ENCODE peak calls at places on chromosomes 5 and 9, in five cellular contexts. U is stromal cell of bone marrow, V is hepatocyte, L is RWPE1, R is fibroblast of pulmonary artery. N is an unnamed sample.

GRCh38 chr5:80659111-80659510 is 4.3 kb upstream of the DHFR start:
- DNase-seq in U (peak; percentile 7), V (no peak), L (no peak), R (peak; percentile 4), N (no peak)

GRCh38 chr5:149599375-149599774 is 18.1 kb downstream of the ARHGEF37 start:
- DNase-seq in U (no peak), V (no peak), L (no peak), R (no peak), N (no peak)

GRCh38 chr5:68369436-68370125 is 154.0 kb downstream of the PIK3R1 start:
- DNase-seq in U (no peak), V (no peak), L (no peak), R (no peak), N (no peak)

GRCh38 chr5:133552925-133553525 is 59.3 kb downstream of the FSTL4 start:
- DNase-seq in U (no peak), V (peak; percentile 73), L (peak; percentile 79), R (peak; percentile 49), N (peak; percentile 65)

GRCh38 chr5:77171141-77171910 is 39.2 kb upstream of the PDE8B start:
- DNase-seq in U (no peak), V (no peak), L (no peak), R (no peak), N (no peak)

GRCh38 chr9:129761901-129762359 is 9.1 kb upstream of the PTGES start:
- DNase-seq in U (peak; percentile 75), V (no peak), L (no peak), R (peak; percentile 82), N (peak; percentile 46)

GRCh38 chr5:147567917-147568598 is 58.2 kb upstream of the DPYSL3 start:
- DNase-seq in U (no peak), V (no peak), L (peak; percentile 35), R (peak; percentile 67), N (peak; percentile 28)

GRCh38 chr5:74326571-74327338 is 313.8 kb downstream of the ENC1 start:
- DNase-seq in U (peak; percentile 23), V (peak; percentile 92), L (peak; percentile 92), R (peak; percentile 92), N (peak; percentile 99)

GRCh38 chr5:154823605-154824004 is 26.8 kb downstream of the FAXDC2 start:
- DNase-seq in U (no peak), V (no peak), L (no peak), R (no peak), N (no peak)

GRCh38 chr5:8756498-8757084 is 789.3 kb downstream of the SEMA5A start:
- DNase-seq in U (peak; percentile 26), V (peak; percentile 52), L (peak; percentile 29), R (peak; percentile 78), N (peak; percentile 27)

GRCh38 chr9:21761309-21761901 is 41.0 kb upstream of the MTAP start:
- DNase-seq in U (no peak), V (no peak), L (no peak), R (no peak), N (no peak)

GRCh38 chr5:9831823-9832222 is 201.7 kb upstream of the TAS2R1 start:
- DNase-seq in U (no peak), V (peak; percentile 21), L (no peak), R (peak; percentile 20), N (no peak)

GRCh38 chr5:111512026-111512405 is 319 bp downstream of the STARD4 start:
- DNase-seq in U (no peak), V (peak; percentile 56), L (peak; percentile 67), R (peak; percentile 40), N (no peak)